ENCODE peak calls at places on chromosomes 1 and 21, in seven cellular contexts. P, G, A, J, L, O and Z are unnamed samples.

GRCh38 chr21:45323487-45324380 is 36.0 kb upstream of the POFUT2 start:
- DNase-seq in A (peak), P (no peak), O (peak), J (no peak), L (no peak), G (no peak), Z (no peak)

GRCh38 chr1:15953294-15953771 is 22.6 kb downstream of the ZBTB17 start:
- DNase-seq in A (no peak), J (no peak), O (peak), G (no peak), L (no peak), P (no peak), Z (no peak)

GRCh38 chr1:234920843-234921140 is 207.8 kb downstream of the TOMM20 start:
- DNase-seq in O (no peak), P (no peak), J (no peak), L (no peak), A (no peak), G (no peak), Z (no peak)

GRCh38 chr1:152043870-152044269 is 7.1 kb upstream of the S100A11 start:
- DNase-seq in O (no peak), L (no peak), A (no peak), P (no peak), J (no peak), G (no peak), Z (no peak)

GRCh38 chr1:233972951-233973635 is 68.6 kb downstream of the SLC35F3 start:
- DNase-seq in L (no peak), A (no peak), O (no peak), P (no peak), J (peak), G (no peak), Z (no peak)

GRCh38 chr1:113747376-113747775 is 11.9 kb downstream of the PHTF1 start:
- DNase-seq in J (no peak), O (peak), A (no peak), G (no peak), L (no peak), P (no peak), Z (peak)

GRCh38 chr1:59104191-59104760 is 192.6 kb upstream of the FGGY start:
- DNase-seq in A (no peak), J (no peak), L (no peak), P (no peak), O (no peak), G (no peak), Z (no peak)

GRCh38 chr1:168582690-168583325 is 6.4 kb downstream of the XCL1 start:
- DNase-seq in P (no peak), L (no peak), O (peak), J (no peak), G (no peak), A (no peak), Z (peak)

GRCh38 chr1:55823521-55824296 is 608.5 kb upstream of the USP24 start:
- DNase-seq in A (no peak), O (peak), G (no peak), P (peak), L (no peak), J (no peak), Z (peak)

GRCh38 chr1:235708390-235708962 is 58.9 kb upstream of the GNG4 start:
- DNase-seq in P (peak), A (no peak), J (peak), O (peak), L (no peak), G (no peak), Z (peak)

GRCh38 chr1:42966688-42967609 is 8.3 kb upstream of the SLC2A1 start:
- DNase-seq in P (peak), G (peak), J (peak), A (no peak), L (peak), O (peak), Z (peak)

GRCh38 chr1:181099152-181100014 is 10.9 kb downstream of the IER5 start:
- DNase-seq in J (no peak), P (no peak), G (peak), A (no peak), L (no peak), O (peak), Z (no peak)

GRCh38 chr1:232247669-232248068 is 382.3 kb downstream of the SIPA1L2 start:
- DNase-seq in G (no peak), O (no peak), L (no peak), P (no peak), J (no peak), A (no peak), Z (no peak)

GRCh38 chr21:38377165-38378093 is 120.6 kb downstream of the KCNJ15 start:
- DNase-seq in A (no peak), J (no peak), G (no peak), P (no peak), L (no peak), O (no peak), Z (no peak)

GRCh38 chr1:168945870-168946269 is 160.6 kb upstream of the ATP1B1 start:
- DNase-seq in L (peak), A (peak), G (no peak), P (peak), J (no peak), O (no peak), Z (peak)

GRCh38 chr1:215625949-215626348 is 58.8 kb downstream of the KCTD3 start:
- DNase-seq in L (no peak), G (no peak), P (no peak), J (no peak), A (no peak), O (no peak), Z (no peak)

GRCh38 chr1:215635827-215636226 is 68.7 kb downstream of the KCTD3 start:
- DNase-seq in O (no peak), A (no peak), G (no peak), J (no peak), L (peak), P (no peak), Z (no peak)

GRCh38 chr1:215631040-215631439 is 63.9 kb downstream of the KCTD3 start:
- DNase-seq in G (no peak), A (no peak), L (no peak), J (no peak), P (no peak), O (no peak), Z (no peak)

GRCh38 chr1:215636258-215636965 is 69.3 kb downstream of the KCTD3 start:
- DNase-seq in A (peak), G (no peak), L (peak), O (peak), P (no peak), J (no peak), Z (peak)

GRCh38 chr1:215631489-215631888 is 64.4 kb downstream of the KCTD3 start:
- DNase-seq in J (no peak), G (no peak), A (no peak), O (peak), L (no peak), P (peak), Z (no peak)
- H3K4me3 ChIP-seq in J (no peak), G (no peak), A (no peak), O (no peak), L (no peak), P (no peak), Z (no peak)

GRCh38 chr1:117535776-117536175 is 70.1 kb upstream of the TENT5C start:
- DNase-seq in O (no peak), P (no peak), A (no peak), G (no peak), J (no peak), L (no peak), Z (no peak)
- TF ChIP-seq CTCF in O (no peak), P (no peak), A (no peak), G (no peak), J (no peak), L (no peak), Z (no peak)

GRCh38 chr1:9308236-9308635 is 15.5 kb downstream of the SPSB1 start:
- DNase-seq in J (no peak), O (no peak), A (no peak), L (no peak), P (no peak), G (no peak), Z (no peak)

GRCh38 chr1:9307303-9307702 is 14.6 kb downstream of the SPSB1 start:
- DNase-seq in O (no peak), J (no peak), A (no peak), G (no peak), P (no peak), L (no peak), Z (no peak)

GRCh38 chr1:9303916-9304315 is 11.2 kb downstream of the SPSB1 start:
- DNase-seq in A (no peak), P (no peak), L (no peak), J (no peak), G (no peak), O (no peak), Z (no peak)

GRCh38 chr1:9305216-9305615 is 12.5 kb downstream of the SPSB1 start:
- DNase-seq in L (no peak), O (no peak), A (no peak), P (no peak), J (no peak), G (no peak), Z (no peak)

GRCh38 chr1:9306006-9306405 is 13.3 kb downstream of the SPSB1 start:
- DNase-seq in J (no peak), G (no peak), O (no peak), A (no peak), L (no peak), P (no peak), Z (no peak)
- H3K4me3 ChIP-seq in J (no peak), G (no peak), O (no peak), A (peak), L (no peak), P (no peak), Z (no peak)

GRCh38 chr1:51564124-51564523 is 45.1 kb upstream of the EPS15 start:
- DNase-seq in P (peak), A (no peak), G (peak), O (peak), J (no peak), L (no peak), Z (no peak)

GRCh38 chr1:51568231-51568935 is 48.5 kb upstream of the OSBPL9 start:
- DNase-seq in P (no peak), A (no peak), J (no peak), L (no peak), O (no peak), G (no peak), Z (no peak)

GRCh38 chr1:51567653-51568052 is 48.6 kb upstream of the EPS15 start:
- DNase-seq in G (no peak), L (no peak), O (peak), J (no peak), P (peak), A (peak), Z (peak)

GRCh38 chr1:51565009-51565408 is 45.9 kb upstream of the EPS15 start:
- DNase-seq in G (no peak), O (no peak), J (no peak), P (no peak), L (no peak), A (no peak), Z (no peak)

GRCh38 chr1:51566260-51566659 is 47.2 kb upstream of the EPS15 start:
- DNase-seq in A (no peak), L (no peak), G (no peak), O (no peak), P (no peak), J (no peak), Z (no peak)
- TF ChIP-seq CTCF in A (no peak), L (no peak), G (no peak), O (no peak), P (no peak), J (no peak), Z (no peak)

DNA sequence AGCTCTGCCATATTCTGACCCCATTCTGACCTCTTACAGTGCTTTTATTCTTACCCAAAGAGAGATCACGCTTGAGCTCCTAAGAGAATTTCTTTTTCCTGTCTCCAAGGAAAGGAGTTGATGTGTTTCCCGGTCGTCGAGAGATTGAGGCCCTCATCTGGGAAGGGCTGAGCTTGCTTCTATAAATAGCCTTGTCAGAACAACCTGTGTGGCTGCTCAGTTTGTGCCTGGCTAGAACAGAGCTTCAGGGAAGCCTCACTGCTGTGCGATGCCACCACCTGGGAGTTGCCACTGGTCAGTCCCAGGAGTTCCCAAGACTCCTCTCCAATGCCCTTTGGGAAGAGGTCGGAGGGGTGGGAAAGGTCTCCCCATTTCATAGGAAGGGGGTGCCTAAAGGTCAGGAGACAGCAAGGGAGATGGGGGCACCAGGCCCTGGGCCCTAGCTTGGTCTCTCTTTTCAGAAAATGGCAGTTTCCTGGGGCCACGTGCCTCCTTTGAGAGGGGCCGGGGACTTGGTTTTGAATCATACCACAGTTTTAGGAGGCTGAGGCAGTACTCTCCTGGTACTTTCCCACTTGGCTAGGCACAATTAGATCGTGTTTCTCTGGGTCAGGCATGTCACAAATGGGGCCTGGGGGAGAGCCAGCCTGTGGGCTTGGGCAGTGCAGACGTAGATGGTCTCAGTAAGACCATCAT is 52.1 kb downstream of the EIF2D start:
- DNase-seq in A (no peak), G (peak), O (no peak), J (no peak), P (no peak), L (no peak), Z (no peak)
- H3K4me3 ChIP-seq in A (no peak), G (peak), O (no peak), J (no peak), P (no peak), L (no peak), Z (no peak)

DNA sequence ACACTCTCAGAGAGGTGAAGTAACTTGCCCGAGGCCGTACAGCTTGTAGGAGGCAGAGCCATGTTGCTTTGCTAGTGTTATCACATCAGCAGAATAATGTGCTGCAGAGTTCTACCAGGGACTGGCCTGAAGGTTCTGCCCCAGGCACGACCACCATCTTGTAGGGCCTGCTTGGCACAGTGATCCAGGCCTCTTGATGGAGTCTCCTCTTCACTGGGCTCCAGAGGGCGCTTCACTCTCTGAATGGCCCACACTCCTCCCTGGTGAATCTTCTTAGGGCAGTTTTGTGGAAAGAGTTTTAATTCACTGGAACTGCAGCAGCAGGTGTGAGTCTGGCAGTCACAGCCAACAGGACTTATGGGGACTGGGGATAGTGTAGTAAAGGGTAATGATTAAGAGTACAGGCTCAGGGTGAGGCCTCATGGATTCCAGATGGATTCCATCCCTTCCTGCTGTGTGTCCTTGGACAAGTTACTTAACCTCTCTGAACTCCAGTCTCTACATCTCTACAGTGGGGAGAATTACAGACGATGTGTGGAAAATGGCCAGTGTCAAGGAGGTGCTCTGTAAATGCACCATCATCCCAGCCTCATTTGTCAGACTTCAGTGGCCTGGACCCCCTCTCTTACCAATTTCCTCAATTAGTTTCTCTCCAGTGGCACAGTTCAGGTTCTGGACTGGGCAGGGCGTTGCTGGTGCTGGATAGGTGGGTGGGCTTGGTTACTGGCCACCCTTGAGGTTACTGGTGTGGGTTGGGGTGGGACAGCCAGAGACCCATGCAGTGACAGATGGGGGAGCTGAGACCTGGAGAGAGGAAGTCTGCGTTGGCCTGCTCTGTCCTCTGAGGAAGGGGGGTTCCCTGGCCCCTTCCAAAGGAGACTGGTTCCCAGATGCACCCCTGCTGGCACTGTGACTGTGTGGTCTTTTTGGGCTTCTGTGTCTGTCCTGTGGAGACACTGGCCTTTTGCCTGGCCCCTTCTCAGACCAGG is 45.9 kb upstream of the CSF3R start:
- DNase-seq in L (no peak), A (no peak), O (no peak), J (no peak), G (no peak), P (no peak), Z (no peak)
- TF ChIP-seq CTCF in L (no peak), A (no peak), O (no peak), J (peak), G (no peak), P (peak), Z (no peak)